ENCODE peak calls at places on chromosome 4, in eight cellular contexts. I, L, S, R, W, G, T and O are unnamed samples.

GRCh38 chr4:98468744-98469143 is 189.7 kb downstream of the TSPAN5 start:
- DNase-seq in I (peak), L (no peak), S (no peak), R (peak), W (no peak), G (peak), T (no peak), O (no peak)

GRCh38 chr4:101441446-101441845 is 94.1 kb upstream of the PPP3CA start:
- DNase-seq in I (no peak), L (no peak), S (no peak), R (no peak), W (no peak), G (no peak), T (no peak), O (no peak)

GRCh38 chr4:107736924-107737448 is 17.0 kb upstream of the PAPSS1 start:
- DNase-seq in I (no peak), L (no peak), S (peak), R (peak), W (no peak), G (no peak), T (no peak), O (no peak)

GRCh38 chr4:76373919-76374552 is 46.9 kb downstream of the CCDC158 start:
- DNase-seq in I (no peak), L (no peak), S (no peak), R (peak), W (no peak), G (no peak), T (no peak), O (no peak)

GRCh38 chr4:111323496-111323895 is 700.6 kb upstream of the PITX2 start:
- DNase-seq in I (no peak), L (no peak), S (no peak), R (peak), W (no peak), G (no peak), T (peak), O (no peak)

GRCh38 chr4:183376381-183376780 is 54.2 kb upstream of the CLDN24 start:
- DNase-seq in I (no peak), L (no peak), S (no peak), R (no peak), W (no peak), G (no peak), T (no peak), O (no peak)

GRCh38 chr4:41507292-41507933 is 30.5 kb upstream of the LIMCH1 start:
- DNase-seq in I (no peak), L (no peak), S (no peak), R (no peak), W (no peak), G (no peak), T (peak), O (no peak)

GRCh38 chr4:169253904-169254303 is 16.9 kb downstream of the SH3RF1 start:
- DNase-seq in I (no peak), L (no peak), S (no peak), R (peak), W (no peak), G (no peak), T (peak), O (no peak)

GRCh38 chr4:35166437-35166836 is 1077.9 kb downstream of the ARAP2 start:
- DNase-seq in I (no peak), L (no peak), S (no peak), R (no peak), W (no peak), G (no peak), T (no peak), O (no peak)

GRCh38 chr4:145307763-145308430 is 127.5 kb upstream of the OTUD4 start:
- DNase-seq in I (no peak), L (no peak), S (no peak), R (no peak), W (no peak), G (no peak), T (no peak), O (no peak)

DNA sequence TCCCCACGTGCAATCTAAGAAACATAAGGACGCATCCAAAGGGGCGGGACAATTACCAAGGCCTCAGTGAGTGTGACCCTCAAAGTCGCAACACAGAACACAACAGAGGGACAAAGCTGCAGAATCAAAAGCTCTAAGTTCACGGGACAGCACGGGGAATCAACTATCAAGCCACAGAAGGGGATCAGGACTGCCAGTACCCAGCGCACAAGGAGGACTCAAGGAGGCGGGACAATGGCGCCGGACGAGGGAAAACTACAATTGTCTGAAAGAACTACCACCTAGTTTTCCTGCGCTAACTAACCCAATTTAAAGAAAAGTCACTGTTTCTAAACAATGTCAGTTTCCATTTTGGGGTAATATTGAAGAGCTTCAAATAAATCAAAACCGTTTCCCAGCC is 1.3 kb downstream of the FAM53A start:
- DNase-seq in I (no peak), L (no peak), S (no peak), R (no peak), W (no peak), G (no peak), T (no peak), O (no peak)
- H3K4me3 ChIP-seq in I (peak), L (no peak), S (no peak), R (peak), W (peak), G (peak), T (peak), O (no peak)

DNA sequence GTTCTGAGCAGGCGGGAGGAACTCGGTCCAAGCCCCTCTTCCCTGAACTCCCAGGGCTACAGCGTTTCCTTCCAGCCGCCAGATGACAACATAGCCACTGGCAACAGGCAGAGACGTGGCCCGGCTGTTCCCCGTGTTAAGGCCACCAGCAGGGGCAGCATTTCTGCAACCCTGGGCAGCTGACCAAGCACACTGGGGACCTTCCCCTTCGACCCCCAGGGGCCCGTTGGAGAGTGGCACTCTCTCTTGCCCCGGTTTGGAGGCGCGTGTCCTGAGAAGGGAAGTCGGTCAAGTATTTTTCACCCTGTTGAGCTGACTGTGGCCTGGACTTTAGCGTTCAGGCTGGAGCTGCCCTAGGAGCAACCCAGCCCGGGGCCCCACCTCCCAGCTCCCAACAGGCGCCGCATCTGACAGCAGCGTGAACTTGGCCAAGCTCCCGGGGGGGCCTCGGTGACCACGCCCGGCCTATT is 37.6 kb downstream of the ZBTB49 start:
- DNase-seq in I (peak), L (no peak), S (no peak), R (peak), W (no peak), G (peak), T (no peak), O (no peak)
- TF ChIP-seq CTCF in I (no peak), L (peak), S (peak), R (peak), W (no peak), G (peak), T (peak), O (peak)

GRCh38 chr4:89109841-89110540 is 1.3 kb upstream of the TIGD2 start:
- DNase-seq in I (peak), L (no peak), S (no peak), R (no peak), W (no peak), G (no peak), T (no peak), O (no peak)
- H3K4me3 ChIP-seq in I (peak), L (peak), S (no peak), R (no peak), W (peak), G (peak), T (no peak), O (no peak)

DNA sequence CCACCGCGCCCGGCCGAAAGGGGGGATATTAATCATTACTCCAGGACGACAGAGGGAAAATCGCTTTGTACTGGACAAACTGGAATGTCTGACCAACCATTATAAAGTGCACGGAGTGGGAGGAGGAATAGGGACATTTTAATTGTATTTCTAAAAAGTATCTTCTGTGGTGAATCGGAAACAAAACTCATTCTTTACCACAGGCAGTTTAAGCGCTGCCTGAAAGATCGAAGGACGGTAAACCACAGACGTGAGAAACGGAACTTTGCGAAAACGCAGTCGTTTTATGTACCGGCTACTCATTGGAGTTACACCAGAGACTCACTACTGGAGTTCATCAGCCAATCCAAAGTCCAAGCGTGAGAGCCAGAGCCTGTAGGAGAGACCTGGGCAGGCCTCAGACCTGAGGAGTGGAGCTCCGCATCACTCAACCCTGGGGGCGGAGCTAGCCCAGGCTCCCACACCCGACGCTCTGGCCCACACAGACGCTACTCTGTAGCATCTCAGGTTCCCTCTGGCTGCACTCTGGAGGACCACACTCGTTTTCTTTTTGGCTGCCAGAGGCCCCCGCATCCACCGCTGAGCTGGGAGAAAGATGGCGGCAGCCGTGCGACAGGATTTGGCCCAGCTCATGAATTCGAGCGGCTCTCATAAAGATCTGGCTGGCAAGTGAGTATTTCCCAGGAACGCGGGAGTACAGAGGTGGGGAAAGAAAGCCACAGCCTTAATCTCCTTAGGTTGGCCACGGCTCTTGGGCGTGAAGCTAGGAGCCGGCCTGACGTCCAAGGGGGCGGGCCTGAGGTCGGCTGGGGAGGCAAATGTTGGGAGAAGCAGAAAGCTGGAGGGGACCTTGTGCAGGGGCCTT is at the start of gene COPS4:
- DNase-seq in I (peak), L (peak), S (peak), R (peak), W (peak), G (peak), T (peak), O (peak)
- TF ChIP-seq CTCF in I (no peak), L (peak), S (peak), R (peak), W (peak), G (peak), T (peak), O (no peak)

DNA sequence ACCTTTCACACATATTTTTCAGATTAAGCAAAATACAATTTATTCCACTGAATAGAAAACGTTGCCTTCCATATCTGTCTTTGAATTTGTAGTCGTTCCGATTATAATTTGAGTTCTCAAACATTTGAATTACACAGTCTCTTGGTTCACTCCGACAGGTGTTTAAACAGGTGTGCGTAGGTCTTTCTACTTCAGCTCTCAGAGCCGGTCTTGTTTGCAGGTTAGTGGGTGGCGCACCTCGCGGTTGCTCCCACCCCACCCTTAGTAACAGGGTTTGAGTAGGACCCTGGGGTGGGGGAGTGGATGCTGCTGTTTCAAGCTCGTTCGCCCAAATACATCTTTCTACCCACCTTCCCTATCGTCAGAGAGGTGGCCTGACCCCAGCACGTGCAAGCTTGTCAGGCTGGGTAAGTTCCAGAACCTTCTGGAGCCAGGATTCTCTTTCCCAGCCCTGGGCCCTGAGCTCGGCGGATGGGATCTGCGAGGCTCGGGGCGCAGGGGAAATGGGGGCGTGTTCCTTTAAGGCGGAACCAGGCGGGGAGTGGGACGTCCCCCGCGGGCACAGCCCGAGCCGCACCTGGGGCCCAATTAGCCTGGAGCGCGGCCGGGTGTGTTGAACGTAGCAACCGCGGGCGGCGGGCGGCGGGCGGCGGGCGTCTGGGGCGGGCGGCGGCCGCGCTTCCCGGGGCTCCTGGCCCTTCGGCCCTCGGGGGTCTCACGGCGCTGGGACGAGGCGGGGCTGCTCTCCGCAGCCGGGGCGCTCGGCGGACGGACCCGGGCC is at the start of gene FAM149A:
- DNase-seq in I (peak), L (no peak), S (no peak), R (no peak), W (no peak), G (peak), T (no peak), O (no peak)
- H3K4me3 ChIP-seq in I (peak), L (no peak), S (no peak), R (no peak), W (peak), G (peak), T (no peak), O (peak)

DNA sequence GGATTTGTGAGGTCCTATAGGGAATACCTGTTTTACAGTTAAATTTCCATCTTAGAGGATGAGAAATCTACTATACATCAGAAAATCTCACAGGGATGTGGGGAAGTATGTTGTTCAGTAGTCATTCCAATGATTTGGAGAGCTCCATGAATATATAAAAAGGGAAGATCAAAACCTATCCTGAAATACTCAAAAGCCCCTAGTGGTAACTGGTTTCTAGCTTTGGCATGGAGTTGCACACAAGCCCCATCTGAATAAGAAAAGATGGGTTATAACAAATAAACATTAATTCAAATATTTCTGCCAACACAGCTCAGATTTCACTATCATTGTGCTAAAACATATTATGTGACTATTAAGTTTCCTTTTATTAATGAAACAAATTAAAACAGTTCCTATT is 101.6 kb downstream of the FBXO8 start:
- DNase-seq in I (no peak), L (no peak), S (no peak), R (no peak), W (no peak), G (no peak), T (no peak), O (no peak)
- TF ChIP-seq CTCF in I (no peak), L (no peak), S (no peak), R (no peak), W (no peak), G (no peak), T (no peak), O (no peak)

GRCh38 chr4:1225272-1226166 is 23.4 kb downstream of the CTBP1 start:
- DNase-seq in I (no peak), L (no peak), S (no peak), R (no peak), W (no peak), G (no peak), T (no peak), O (no peak)

GRCh38 chr4:1223841-1224809 is 24.8 kb downstream of the CTBP1 start:
- DNase-seq in I (no peak), L (no peak), S (no peak), R (no peak), W (no peak), G (no peak), T (no peak), O (no peak)

GRCh38 chr4:1227817-1228216 is 21.1 kb downstream of the CTBP1 start:
- DNase-seq in I (no peak), L (no peak), S (no peak), R (no peak), W (no peak), G (no peak), T (no peak), O (no peak)

GRCh38 chr4:1226167-1226514 is 22.8 kb downstream of the CTBP1 start:
- DNase-seq in I (no peak), L (no peak), S (no peak), R (no peak), W (no peak), G (peak), T (no peak), O (no peak)

GRCh38 chr4:1226598-1226997 is 22.3 kb downstream of the CTBP1 start:
- DNase-seq in I (no peak), L (no peak), S (no peak), R (no peak), W (no peak), G (no peak), T (no peak), O (no peak)
- H3K4me3 ChIP-seq in I (no peak), L (no peak), S (no peak), R (no peak), W (no peak), G (no peak), T (no peak), O (no peak)

GRCh38 chr4:10040049-10040892 is 19.0 kb upstream of the SLC2A9 start:
- DNase-seq in I (no peak), L (no peak), S (no peak), R (no peak), W (no peak), G (no peak), T (no peak), O (no peak)
- TF ChIP-seq CTCF in I (no peak), L (no peak), S (no peak), R (no peak), W (no peak), G (no peak), T (no peak), O (no peak)

DNA sequence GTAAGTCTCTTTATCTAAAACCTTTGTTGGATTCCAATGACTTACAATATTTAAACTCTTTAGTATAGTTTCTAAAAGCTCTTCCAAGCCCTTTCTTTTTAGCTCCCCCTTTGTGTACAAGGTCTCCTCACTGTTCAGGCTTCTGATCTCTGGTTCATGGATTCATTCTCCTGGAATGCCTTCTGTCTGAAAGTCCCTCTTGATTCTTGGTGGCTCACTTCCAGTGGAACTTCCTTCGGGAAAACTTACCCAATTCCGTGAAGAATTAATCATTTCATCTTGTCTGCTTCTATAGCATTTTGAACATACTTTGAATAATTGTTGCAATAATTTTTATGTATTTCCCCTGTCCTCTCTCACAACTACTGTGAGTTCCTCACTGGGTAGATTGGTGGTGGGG is 3.6 kb downstream of the ARHGAP24 start:
- DNase-seq in I (no peak), L (no peak), S (no peak), R (peak), W (no peak), G (no peak), T (no peak), O (no peak)
- H3K4me3 ChIP-seq in I (no peak), L (no peak), S (no peak), R (no peak), W (no peak), G (no peak), T (no peak), O (no peak)